ENCODE peak calls at places on chromosomes 12 and 14, in four cellular contexts. L is fibroblast of villous mesenchyme, Q is AG04450, V is progenitor cell of endocrine pancreas. N is an unnamed sample.

GRCh38 chr12:67545298-67545697 is 103.2 kb upstream of the DYRK2 start:
- DNase-seq in Q (no peak), V (no peak), L (no peak), N (no peak)

GRCh38 chr12:4052691-4053090 is 179.5 kb upstream of the PARP11 start:
- DNase-seq in Q (no peak), V (no peak), L (no peak), N (no peak)

GRCh38 chr12:56905852-56906251 is 28.4 kb downstream of the SDR9C7 start:
- DNase-seq in L (no peak), Q (no peak), V (no peak), N (no peak)

GRCh38 chr12:120228291-120229070 is 27.6 kb upstream of the RPLP0 start:
- DNase-seq in L (peak), Q (peak), V (peak), N (peak)

GRCh38 chr12:67669217-67669924 is 20.8 kb downstream of the DYRK2 start:
- DNase-seq in Q (no peak), L (no peak), V (no peak), N (no peak)

GRCh38 chr12:97745406-97746101 is 282.9 kb downstream of the RMST start:
- DNase-seq in L (no peak), Q (no peak), V (no peak), N (no peak)

GRCh38 chr14:67487937-67488893 is at the start of gene TMEM229B:
- DNase-seq in L (peak), V (no peak), Q (no peak), N (peak)

GRCh38 chr14:103801459-103801858 is 45.9 kb downstream of the PPP1R13B start:
- DNase-seq in Q (no peak), V (no peak), L (peak), N (no peak)

GRCh38 chr14:32618991-32619390 is 289.9 kb downstream of the AKAP6 start:
- DNase-seq in Q (no peak), L (peak), V (no peak), N (no peak)

GRCh38 chr12:132393991-132394949 is 64.9 kb upstream of the GALNT9 start:
- DNase-seq in L (no peak), Q (no peak), V (no peak), N (no peak)

GRCh38 chr12:115177899-115178298 is 493.9 kb upstream of the TBX3 start:
- DNase-seq in L (no peak), V (no peak), Q (no peak), N (no peak)

GRCh38 chr14:58491593-58491992 is 64.1 kb downstream of the KIAA0586 start:
- DNase-seq in V (no peak), L (no peak), Q (no peak), N (no peak)

DNA sequence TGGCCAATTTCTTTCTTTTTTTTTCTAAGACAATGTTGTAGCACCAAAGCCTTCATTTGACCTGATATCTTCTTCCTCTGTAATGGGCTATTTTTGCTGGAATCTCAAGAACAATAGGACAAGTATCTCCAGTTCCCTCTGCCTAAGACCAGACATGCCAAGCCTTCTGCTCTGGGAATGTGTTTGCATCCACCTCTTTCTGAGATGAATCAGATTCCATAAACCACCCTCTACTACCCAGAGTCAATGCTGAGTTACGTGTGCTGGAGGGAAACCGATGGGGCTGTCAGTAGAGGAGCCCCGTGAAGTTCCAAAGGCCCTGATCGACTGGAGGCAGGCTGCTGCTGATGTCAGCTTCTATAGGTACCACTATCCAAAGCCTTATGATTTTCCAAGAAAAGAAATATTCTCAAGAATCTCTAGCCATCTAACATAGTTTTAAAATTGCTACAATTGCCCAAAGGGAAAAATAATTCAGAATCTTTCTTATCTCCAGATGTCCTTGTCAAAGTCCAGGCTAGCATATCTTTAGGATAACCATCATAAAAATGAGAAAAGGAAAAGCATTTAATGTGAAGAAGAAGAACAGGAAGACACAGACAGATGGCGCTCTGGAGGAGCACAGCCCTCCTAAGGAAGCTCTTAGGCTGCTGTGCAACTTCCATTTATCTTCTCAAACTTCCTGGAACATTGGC is 101.9 kb downstream of the SLC8A3 start:
- DNase-seq in L (peak), Q (no peak), V (no peak), N (no peak)
- TF ChIP-seq CTCF in L (peak), Q (peak), V (peak), N (no peak)

GRCh38 chr14:50148799-50149198 is 32.4 kb upstream of the VCPKMT start:
- DNase-seq in Q (no peak), V (no peak), L (no peak), N (no peak)
- TF ChIP-seq CTCF in Q (no peak), V (no peak), L (no peak), N (no peak)

GRCh38 chr12:13024151-13024946 is 19.8 kb upstream of the FAM234B start:
- DNase-seq in V (no peak), Q (no peak), L (peak), N (no peak)
- TF ChIP-seq CTCF in V (peak), Q (peak), L (peak), N (no peak)

DNA sequence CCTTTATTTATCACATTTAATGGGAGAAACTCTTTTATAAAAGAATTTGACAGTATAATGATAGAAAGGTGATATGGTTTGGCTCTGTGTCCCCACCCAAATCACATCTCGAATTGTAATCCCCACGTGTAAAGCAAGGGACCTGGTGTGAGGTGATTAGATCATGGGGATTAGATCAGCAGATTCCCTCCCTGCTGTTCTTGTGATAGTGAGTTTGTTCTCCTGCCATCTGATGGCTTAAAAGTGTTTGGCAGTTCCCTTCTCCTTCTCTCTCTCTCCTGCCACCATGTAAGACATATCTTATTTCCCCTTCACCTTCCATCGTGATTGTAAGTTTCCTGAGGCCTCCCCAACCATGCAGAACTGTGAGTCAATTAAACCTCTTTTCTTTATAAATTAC is 1110.3 kb downstream of the FLRT2 start:
- DNase-seq in V (no peak), L (no peak), Q (no peak), N (no peak)
- TF ChIP-seq CTCF in V (no peak), L (no peak), Q (no peak), N (no peak)

N was measured in activated B cell treated with CpG ODN at 0.5 μM for 24 hours.